ENCODE peak calls at places on chromosomes 12 and 14, in four cellular contexts. O is stimulated activated CD8-positive, alpha-beta memory T cell treated with anti-CD3 and anti-CD28 coated beads, Interleukin-12 subunit alpha, Interleukin-12 subunit beta, amount 100 ng/mL, for 4 hours; K is HT-29; N is A673. T is an unnamed sample.

GRCh38 chr12:112978163-112979081 is at the start of gene OAS2:
- DNase-seq in K (peak; percentile 38), N (peak; percentile 4), O (peak; percentile 54), T (peak; percentile 47)

GRCh38 chr14:24079521-24080141 is 8.3 kb downstream of the CPNE6 start:
- DNase-seq in O (no peak), K (no peak), N (no peak), T (no peak)

GRCh38 chr12:8696402-8697100 is 1.2 kb upstream of the RIMKLB start:
- DNase-seq in N (no peak), K (no peak), O (no peak), T (no peak)

GRCh38 chr14:32808574-32809098 is 130.0 kb upstream of the NPAS3 start:
- DNase-seq in O (no peak), K (no peak), N (peak; percentile 55), T (no peak)

GRCh38 chr12:46468813-46469212 is 96.2 kb upstream of the SLC38A2 start:
- DNase-seq in N (no peak), K (no peak), O (no peak), T (no peak)

GRCh38 chr12:118402251-118402650 is 25.9 kb downstream of the SUDS3 start:
- DNase-seq in N (no peak), O (no peak), K (no peak), T (no peak)

GRCh38 chr14:39368261-39368959 is 63.8 kb downstream of the FBXO33 start:
- DNase-seq in O (no peak), N (peak; percentile 81), K (peak; percentile 57), T (no peak)

GRCh38 chr12:53505555-53506449 is 1.5 kb downstream of the NPFF start:
- DNase-seq in O (no peak), N (no peak), K (no peak), T (no peak)

GRCh38 chr14:69652942-69653680 is 41.7 kb downstream of the SUSD6 start:
- DNase-seq in O (no peak), N (no peak), K (no peak), T (no peak)

GRCh38 chr14:73591690-73592448 is at the start of gene ACOT4:
- DNase-seq in N (peak; percentile 29), K (peak; percentile 51), O (peak; percentile 40), T (peak; percentile 60)

GRCh38 chr14:54766276-54767138 is 136.1 kb downstream of the GCH1 start:
- DNase-seq in N (no peak), K (no peak), O (no peak), T (no peak)

GRCh38 chr12:83823386-83824045 is 1089.1 kb downstream of the SLC6A15 start:
- DNase-seq in N (peak; percentile 67), O (no peak), K (peak; percentile 76), T (no peak)

GRCh38 chr12:81284137-81284536 is 206.3 kb downstream of the ACSS3 start:
- DNase-seq in K (no peak), O (no peak), N (peak; percentile 37), T (no peak)

T was measured in natural killer cell.